ENCODE peak calls at places on chromosomes 13 and 19, in five cellular contexts. K is fibroblast of pulmonary artery, L is transverse colon, T is tibial nerve, Y is AG09309. P is an unnamed sample.

GRCh38 chr13:95060120-95060519 is 241.1 kb downstream of the ABCC4 start:
- DNase-seq in T (no peak), K (no peak), Y (no peak), L (no peak), P (no peak)

GRCh38 chr13:112255550-112256120 is 120.5 kb upstream of the SPACA7 start:
- DNase-seq in K (no peak), L (no peak), T (no peak), Y (no peak), P (no peak)

GRCh38 chr13:74203576-74203975 is 69.4 kb upstream of the KLF12 start:
- DNase-seq in T (no peak), K (no peak), L (no peak), Y (no peak), P (no peak)

GRCh38 chr13:109869312-109870237 is 83.2 kb upstream of the IRS2 start:
- DNase-seq in T (peak; percentile 42), K (peak; percentile 85), Y (peak; percentile 5), L (peak; percentile 64), P (no peak)

GRCh38 chr19:51749979-51750378 is 1.7 kb downstream of the FPR1 start:
- DNase-seq in L (no peak), T (no peak), Y (peak; percentile 61), K (no peak), P (no peak)

GRCh38 chr19:40933025-40933424 is 51.0 kb upstream of the CYP2A7 start:
- DNase-seq in T (no peak), L (no peak), Y (no peak), K (peak; percentile 20), P (no peak)

GRCh38 chr13:42055500-42056085 is 7.1 kb downstream of the DGKH start:
- DNase-seq in T (no peak), K (no peak), L (no peak), Y (no peak), P (no peak)

GRCh38 chr19:58429745-58430144 is 10.2 kb downstream of the ZNF132 start:
- DNase-seq in Y (no peak), L (no peak), K (no peak), T (no peak), P (no peak)

GRCh38 chr19:12666305-12667048 is at the start of the genes MAN2B1 and WDR83:
- DNase-seq in L (peak; percentile 83), K (peak; percentile 48), Y (no peak), T (peak; percentile 64), P (peak; percentile 94)

GRCh38 chr13:60351326-60351725 is 45.7 kb upstream of the TDRD3 start:
- DNase-seq in T (no peak), Y (peak; percentile 37), L (no peak), K (peak; percentile 80), P (no peak)

GRCh38 chr19:44856438-44857083 is 10.5 kb downstream of the NECTIN2 start:
- DNase-seq in Y (no peak), T (no peak), K (no peak), L (no peak), P (no peak)

GRCh38 chr19:47564081-47564480 is 8.9 kb downstream of the ZNF541 start:
- DNase-seq in Y (no peak), T (no peak), L (peak; percentile 63), K (no peak), P (no peak)

GRCh38 chr19:41521860-41522555 is 54.0 kb upstream of the CEACAM21 start:
- DNase-seq in Y (no peak), L (no peak), T (no peak), K (no peak), P (peak; percentile 48)

GRCh38 chr13:30388401-30389283 is 33.7 kb upstream of the UBE2L5 start:
- DNase-seq in L (no peak), Y (peak; percentile 59), K (peak; percentile 21), T (no peak), P (no peak)

GRCh38 chr13:39023761-39024160 is 14.1 kb downstream of the PROSER1 start:
- DNase-seq in K (peak; percentile 57), T (no peak), Y (no peak), L (peak; percentile 41), P (no peak)

GRCh38 chr19:50497030-50497420 is 14.0 kb downstream of the JOSD2 start:
- DNase-seq in T (no peak), K (no peak), Y (no peak), L (no peak), P (no peak)

GRCh38 chr13:74661851-74662250 is 527.6 kb upstream of the KLF12 start:
- DNase-seq in T (no peak), Y (peak; percentile 41), L (no peak), K (no peak), P (no peak)

GRCh38 chr19:48659768-48660167 is 13.0 kb downstream of the NTN5 start:
- DNase-seq in K (peak; percentile 41), L (no peak), Y (no peak), T (no peak), P (peak; percentile 62)

GRCh38 chr13:22253107-22253506 is 582.2 kb downstream of the FGF9 start:
- DNase-seq in Y (no peak), L (no peak), K (no peak), T (no peak), P (no peak)

GRCh38 chr19:31256601-31256990 is 92.6 kb downstream of the TSHZ3 start:
- DNase-seq in Y (no peak), K (no peak), T (no peak), L (no peak), P (no peak)

GRCh38 chr19:45376045-45376724 is 5.8 kb upstream of the ERCC2 start:
- DNase-seq in Y (peak; percentile 91), L (no peak), T (no peak), K (peak; percentile 97), P (no peak)

GRCh38 chr13:112905990-112906641 is 62.9 kb upstream of the MCF2L start:
- DNase-seq in Y (no peak), K (no peak), T (no peak), L (no peak), P (no peak)

GRCh38 chr19:38213911-38214625 is 10.0 kb downstream of the DPF1 start:
- DNase-seq in Y (peak; percentile 40), K (peak; percentile 29), L (no peak), T (no peak), P (peak; percentile 59)

GRCh38 chr13:26693749-26694463 is 66.7 kb downstream of the GPR12 start:
- DNase-seq in L (no peak), K (no peak), Y (no peak), T (no peak), P (no peak)

GRCh38 chr13:99256709-99257108 is 1.5 kb downstream of the GPR18 start:
- DNase-seq in T (no peak), K (peak; percentile 29), L (no peak), Y (peak; percentile 48), P (no peak)

GRCh38 chr13:99255241-99255640 is 2.9 kb downstream of the GPR18 start:
- DNase-seq in T (no peak), Y (no peak), K (no peak), L (no peak), P (no peak)

GRCh38 chr13:99257291-99257690 is 888 bp downstream of the GPR18 start:
- DNase-seq in L (no peak), T (no peak), K (no peak), Y (no peak), P (no peak)

GRCh38 chr13:99258210-99258860 is at the start of gene GPR18:
- DNase-seq in K (no peak), Y (no peak), L (no peak), T (no peak), P (peak; percentile 56)

GRCh38 chr13:99256283-99256682 is 1.9 kb downstream of the GPR18 start:
- DNase-seq in Y (no peak), T (no peak), L (no peak), K (no peak), P (no peak)
- TF ChIP-seq CTCF in Y (no peak), T (no peak), L (no peak), K (no peak), P (no peak)

DNA sequence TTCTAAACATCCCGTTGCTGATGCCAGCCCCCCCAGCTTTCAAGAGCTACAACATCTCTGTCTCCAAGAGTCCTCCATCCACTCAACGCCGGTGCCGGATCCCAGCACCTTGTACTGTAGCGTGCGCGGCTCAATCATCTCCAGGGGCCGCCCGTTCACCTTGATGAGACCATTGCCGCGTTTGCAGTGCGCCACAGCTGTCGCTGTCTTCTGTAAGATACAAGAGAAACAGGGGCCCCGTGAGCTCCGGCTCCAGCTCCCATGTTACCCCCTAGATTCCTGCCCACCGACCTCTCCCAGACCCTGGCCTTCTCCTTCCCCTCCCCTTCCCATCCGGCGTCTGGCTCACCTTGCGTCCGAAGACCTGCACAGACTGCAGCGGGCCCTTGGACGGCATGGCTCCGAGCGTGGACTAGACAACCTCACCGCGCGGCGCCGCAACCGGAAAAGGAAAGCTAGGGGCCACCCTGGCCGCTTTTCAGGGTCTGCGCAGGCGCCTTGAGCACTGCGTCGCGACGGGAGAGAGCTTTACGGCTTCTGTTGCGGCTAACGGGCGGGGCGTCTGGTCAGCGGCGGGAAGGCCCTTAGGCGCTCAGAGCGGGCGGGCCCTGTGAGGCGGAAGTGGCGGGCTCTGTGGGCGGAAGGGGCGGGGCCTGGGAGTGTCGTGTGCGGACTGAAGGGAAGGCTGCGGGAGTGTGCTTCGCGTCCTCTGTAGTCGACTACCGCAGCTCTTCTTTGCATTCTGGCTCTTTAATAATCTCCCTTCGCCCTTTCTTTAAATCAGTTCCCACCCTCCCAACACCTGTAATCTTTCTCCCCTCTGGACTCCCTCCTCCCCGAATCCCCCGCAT is at the start of gene RPS16:
- DNase-seq in K (peak; percentile 98), T (peak; percentile 95), L (peak; percentile 99), Y (peak; percentile 84), P (peak; percentile 92)
- TF ChIP-seq CTCF in K (no peak), T (peak; percentile 58), L (no peak), Y (no peak), P (no peak)

DNA sequence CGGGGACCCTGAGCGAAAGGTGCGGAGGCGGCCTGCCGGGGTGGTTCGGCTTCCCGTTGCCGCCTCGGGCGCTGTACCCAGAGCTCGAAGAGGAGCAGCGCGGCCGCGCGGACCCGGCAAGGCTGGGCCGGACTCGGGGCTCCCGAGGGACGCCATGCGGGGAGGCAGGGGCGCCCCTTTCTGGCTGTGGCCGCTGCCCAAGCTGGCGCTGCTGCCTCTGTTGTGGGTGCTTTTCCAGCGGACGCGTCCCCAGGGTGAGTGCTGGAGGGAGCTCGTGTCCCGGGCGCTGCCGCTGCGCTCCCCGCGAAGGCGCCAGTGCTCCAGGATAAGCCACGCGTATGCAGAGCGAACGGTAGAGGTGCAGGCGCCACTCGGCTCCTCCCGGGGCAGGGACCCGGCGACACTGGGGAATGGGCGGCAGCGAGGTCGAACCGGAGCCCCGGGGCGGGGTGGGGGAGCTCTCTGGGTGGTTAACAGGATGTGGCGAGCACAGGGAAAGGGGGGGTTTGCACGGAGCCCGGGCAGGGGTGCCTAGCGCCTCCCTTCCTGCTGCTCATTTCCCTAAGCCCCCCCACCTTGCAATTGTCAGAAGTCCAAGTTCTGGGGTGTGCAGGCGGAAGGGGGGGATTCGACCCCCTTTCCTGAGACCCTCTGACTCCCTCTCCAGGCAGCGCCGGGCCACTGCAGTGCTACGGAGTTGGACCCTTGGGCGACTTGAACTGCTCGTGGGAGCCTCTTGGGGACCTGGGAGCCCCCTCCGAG is at the start of gene IL27RA:
- DNase-seq in K (peak; percentile 44), T (peak; percentile 35), L (peak; percentile 75), Y (no peak), P (peak; percentile 84)
- TF ChIP-seq CTCF in K (peak; percentile 72), T (peak; percentile 57), L (peak; percentile 56), Y (peak; percentile 77), P (peak; percentile 89)

DNA sequence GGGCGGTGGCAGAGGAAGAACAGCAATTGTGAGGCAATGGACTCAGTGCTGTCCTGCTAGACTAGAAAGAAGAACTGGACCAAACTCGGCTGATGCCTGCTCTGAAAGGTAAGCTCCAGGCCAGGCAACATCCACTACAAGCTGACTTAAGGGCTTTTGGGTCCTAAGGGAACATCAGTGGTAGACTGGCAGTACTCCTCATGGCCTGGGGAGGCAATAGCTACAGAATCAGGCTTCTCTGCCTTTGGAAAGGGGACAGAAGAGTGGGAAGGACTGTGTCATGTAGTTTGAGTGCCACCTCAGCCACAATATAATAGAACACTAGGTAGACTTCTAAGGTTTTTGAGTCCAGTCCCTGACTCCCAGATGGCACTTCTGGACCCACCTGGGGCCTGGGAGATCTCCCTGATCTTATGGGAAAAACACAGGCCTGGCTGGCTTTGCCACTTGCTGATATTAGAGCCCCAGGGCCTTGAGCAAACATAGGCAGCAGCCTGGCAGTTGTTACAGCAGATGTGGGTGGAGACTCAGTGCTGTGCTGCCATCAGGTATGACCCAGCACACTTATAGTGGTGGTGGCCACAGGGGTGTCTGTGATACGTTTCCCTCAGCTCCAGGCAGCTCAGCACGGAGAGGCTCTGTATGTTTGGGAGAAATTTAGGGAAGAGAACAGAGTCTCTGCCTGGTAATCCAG is 9.2 kb upstream of the CLC start:
- DNase-seq in K (no peak), L (no peak), Y (no peak), T (no peak), P (no peak)
- TF ChIP-seq CTCF in K (no peak), L (no peak), Y (no peak), T (no peak), P (no peak)